ENCODE peak calls at places on chromosomes 2 and 18, in six cellular contexts. T, F, S, V, M and B are unnamed samples.

GRCh38 chr2:100397117-100397860 is 20.2 kb downstream of the CHST10 start:
- DNase-seq in T (no peak), V (no peak), M (no peak), S (no peak), F (no peak), B (no peak)

GRCh38 chr18:78739115-78739514 is 240.5 kb upstream of the SALL3 start:
- DNase-seq in S (no peak), T (no peak), M (no peak), F (no peak), V (no peak), B (no peak)

GRCh38 chr2:144535300-144535699 is 15.4 kb upstream of the ZEB2 start:
- DNase-seq in V (no peak), T (no peak), F (no peak), S (no peak), M (no peak), B (no peak)

GRCh38 chr2:176189666-176190641 is 1.5 kb downstream of the HOXD1 start:
- DNase-seq in F (peak), S (no peak), T (no peak), V (no peak), M (no peak), B (no peak)

GRCh38 chr2:158497486-158497885 is 40.7 kb downstream of the PKP4 start:
- DNase-seq in V (no peak), M (peak), F (no peak), T (no peak), S (no peak), B (no peak)

GRCh38 chr2:215529271-215529670 is 93.4 kb upstream of the FN1 start:
- DNase-seq in T (no peak), V (no peak), M (peak), S (no peak), F (no peak), B (no peak)

GRCh38 chr2:37892436-37893114 is 32.5 kb upstream of the RMDN2 start:
- DNase-seq in S (no peak), T (no peak), V (no peak), M (no peak), F (no peak), B (no peak)

GRCh38 chr18:36650906-36651305 is 177.9 kb downstream of the TPGS2 start:
- DNase-seq in F (no peak), V (no peak), T (no peak), S (no peak), M (no peak), B (no peak)

GRCh38 chr2:98277156-98277859 is 68.9 kb upstream of the CNGA3 start:
- DNase-seq in T (no peak), F (peak), M (no peak), V (no peak), S (no peak), B (no peak)

GRCh38 chr2:149825473-149825872 is 237.9 kb upstream of the MMADHC start:
- DNase-seq in S (no peak), F (no peak), M (no peak), T (no peak), V (no peak), B (no peak)

GRCh38 chr2:74441690-74442482 is at the start of gene RTKN:
- DNase-seq in V (no peak), M (peak), T (peak), F (peak), S (no peak), B (no peak)

GRCh38 chr18:77668219-77668618 is 418.6 kb downstream of the GALR1 start:
- DNase-seq in S (no peak), M (no peak), V (no peak), F (no peak), T (no peak), B (no peak)

GRCh38 chr2:48009256-48009655 is 103.0 kb upstream of the FBXO11 start:
- DNase-seq in M (no peak), V (no peak), S (no peak), T (no peak), F (no peak), B (no peak)

GRCh38 chr2:27890146-27891062 is at the start of the genes BABAM2 and RBKS:
- DNase-seq in V (peak), F (peak), S (peak), M (peak), T (peak), B (peak)

GRCh38 chr2:51329512-51329911 is 297.6 kb upstream of the NRXN1 start:
- DNase-seq in V (no peak), F (no peak), M (no peak), S (no peak), T (no peak), B (no peak)

GRCh38 chr18:76621782-76622495 is 126.9 kb upstream of the ZNF516 start:
- DNase-seq in T (peak), M (no peak), S (no peak), F (peak), V (no peak), B (no peak)

GRCh38 chr2:28869494-28870145 is 489 bp downstream of the TRMT61B start:
- DNase-seq in F (no peak), V (peak), S (peak), M (no peak), T (no peak), B (peak)

GRCh38 chr18:13500891-13501887 is 225.2 kb downstream of the FAM210A start:
- DNase-seq in V (no peak), F (peak), T (peak), M (peak), S (no peak), B (peak)

GRCh38 chr2:94956797-94957391 is 68.6 kb upstream of the MAL start:
- DNase-seq in V (peak), F (peak), M (peak), T (peak), S (peak), B (peak)

GRCh38 chr18:14124689-14125088 is 7.5 kb downstream of the ZNF519 start:
- DNase-seq in M (no peak), S (no peak), F (no peak), V (no peak), T (no peak), B (no peak)

GRCh38 chr18:75160315-75160714 is 48.6 kb downstream of the PTGR3 start:
- DNase-seq in M (no peak), F (peak), V (no peak), T (no peak), S (no peak), B (peak)

GRCh38 chr2:42202299-42203008 is 33.3 kb downstream of the EML4 start:
- DNase-seq in V (no peak), M (no peak), S (no peak), T (no peak), F (no peak), B (no peak)

GRCh38 chr2:1081411-1082225 is 131.0 kb downstream of the SNTG2 start:
- DNase-seq in S (no peak), M (no peak), T (no peak), V (no peak), F (no peak), B (no peak)

GRCh38 chr2:30190637-30191036 is 40.7 kb upstream of the LBH start:
- DNase-seq in F (no peak), T (no peak), M (no peak), V (no peak), S (no peak), B (no peak)

GRCh38 chr2:181552808-181553207 is 95.6 kb downstream of the ITGA4 start:
- DNase-seq in T (no peak), S (no peak), F (no peak), V (no peak), M (no peak), B (no peak)

GRCh38 chr2:904243-905024 is 46.2 kb upstream of the SNTG2 start:
- DNase-seq in T (peak), V (no peak), M (no peak), F (no peak), S (no peak), B (no peak)